ENCODE peak calls at places on chromosomes 6 and 20, in six cellular contexts. I is GM23338; U is CD8-positive, alpha-beta T cell; K is CD4-positive, alpha-beta memory T cell; A is suprapubic skin; O is GM12878. F is an unnamed sample.
A peak's percentile ranks its signal among the peaks of the same experiment; 100 is the strongest.

GRCh38 chr6:166313255-166314070 is 5.3 kb upstream of the PRR18 start:
- DNase-seq in A (no peak), U (peak; percentile 29), I (peak; percentile 77), O (peak; percentile 44), K (peak; percentile 55), F (no peak)

GRCh38 chr6:163661271-163661671 is 246.8 kb downstream of the QKI start:
- DNase-seq in O (peak; percentile 38), I (no peak), U (no peak), A (no peak), K (no peak), F (no peak)

GRCh38 chr6:157604816-157605215 is 218.2 kb upstream of the SNX9 start:
- DNase-seq in U (no peak), O (no peak), I (no peak), K (no peak), A (no peak), F (no peak)

GRCh38 chr6:125511809-125512341 is 210.1 kb upstream of the HDDC2 start:
- DNase-seq in K (no peak), I (no peak), U (no peak), A (no peak), O (no peak), F (no peak)

GRCh38 chr6:140623498-140623897 is 1249.0 kb upstream of the CITED2 start:
- DNase-seq in O (no peak), K (no peak), A (no peak), U (no peak), I (no peak), F (no peak)

GRCh38 chr20:59994697-59995122 is 36.5 kb downstream of the CDH26 start:
- DNase-seq in O (no peak), U (no peak), A (no peak), I (peak; percentile 93), K (no peak), F (peak; percentile 99)

GRCh38 chr6:16619017-16619416 is 142.2 kb downstream of the ATXN1 start:
- DNase-seq in I (no peak), K (no peak), O (no peak), A (no peak), U (no peak), F (no peak)

GRCh38 chr20:43658068-43658722 is 8.7 kb upstream of the MYBL2 start:
- DNase-seq in K (no peak), A (peak; percentile 63), U (no peak), O (no peak), I (peak; percentile 55), F (no peak)

GRCh38 chr6:114135348-114136002 is 164.5 kb upstream of the HDAC2 start:
- DNase-seq in K (no peak), O (no peak), I (no peak), A (no peak), U (no peak), F (no peak)

GRCh38 chr6:3138341-3138740 is 19.0 kb downstream of the TUBB2A start:
- DNase-seq in U (no peak), K (no peak), A (no peak), O (no peak), I (no peak), F (no peak)

GRCh38 chr6:7086488-7086887 is 21.3 kb upstream of the RREB1 start:
- DNase-seq in O (peak; percentile 66), A (no peak), I (no peak), U (peak; percentile 31), K (peak; percentile 48), F (no peak)

GRCh38 chr6:158207452-158207788 is 39.3 kb downstream of the GTF2H5 start:
- DNase-seq in I (no peak), O (peak; percentile 82), A (no peak), K (no peak), U (no peak), F (no peak)

GRCh38 chr6:42783177-42783875 is 1.5 kb downstream of the BICRAL start:
- DNase-seq in K (peak; percentile 87), U (peak; percentile 77), O (no peak), I (peak; percentile 73), A (peak; percentile 92), F (peak; percentile 57)

GRCh38 chr6:106102034-106102433 is 15.9 kb downstream of the PRDM1 start:
- DNase-seq in I (no peak), A (no peak), U (no peak), O (peak; percentile 93), K (no peak), F (no peak)

DNA sequence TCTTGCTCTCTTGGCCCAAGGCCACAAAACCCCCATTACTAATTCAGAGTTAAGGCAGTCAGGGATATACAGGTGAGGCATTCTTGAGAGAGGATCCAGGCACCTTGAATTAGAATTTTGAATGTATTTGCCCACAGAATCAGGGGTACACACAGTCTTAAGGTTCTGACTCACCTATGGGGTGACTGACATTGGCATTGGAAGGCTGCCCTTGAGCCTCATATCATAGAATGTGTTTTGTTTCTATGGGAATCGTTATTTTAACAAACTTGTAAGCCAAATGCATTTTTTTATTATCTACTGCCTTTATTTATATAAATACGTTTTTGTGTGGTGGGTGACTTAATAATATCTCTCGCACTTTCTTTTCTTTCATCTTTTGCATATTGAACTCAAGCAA is 218.6 kb upstream of the CITED2 start:
- DNase-seq in I (no peak), A (no peak), O (no peak), K (no peak), U (no peak), F (no peak)
- H3K4me1 ChIP-seq in I (peaks cover 8% of the 10 kb centered on the region), A (peaks cover 23% of the 10 kb centered on the region), O (no peaks in the 10 kb centered on the region), K (peaks cover 8% of the 10 kb centered on the region), U (no peaks in the 10 kb centered on the region), F (peaks cover 10% of the 10 kb centered on the region)

GRCh38 chr6:90295854-90296345 is 743 bp downstream of the BACH2 start:
- DNase-seq in K (peak; percentile 77), I (peak; percentile 69), A (peak; percentile 82), O (no peak), U (peak; percentile 68), F (peak; percentile 73)

GRCh38 chr6:90296346-90297123 is at the start of gene BACH2:
- DNase-seq in U (peak; percentile 96), K (peak; percentile 92), I (peak; percentile 97), O (no peak), A (peak; percentile 92), F (peak; percentile 91)

GRCh38 chr6:90294008-90294511 is 2.6 kb downstream of the BACH2 start:
- DNase-seq in I (no peak), A (no peak), O (no peak), K (no peak), U (no peak), F (no peak)

GRCh38 chr6:90294614-90294988 is 2.0 kb downstream of the BACH2 start:
- DNase-seq in K (peak; percentile 53), O (no peak), A (no peak), U (peak; percentile 55), I (peak; percentile 51), F (no peak)

DNA sequence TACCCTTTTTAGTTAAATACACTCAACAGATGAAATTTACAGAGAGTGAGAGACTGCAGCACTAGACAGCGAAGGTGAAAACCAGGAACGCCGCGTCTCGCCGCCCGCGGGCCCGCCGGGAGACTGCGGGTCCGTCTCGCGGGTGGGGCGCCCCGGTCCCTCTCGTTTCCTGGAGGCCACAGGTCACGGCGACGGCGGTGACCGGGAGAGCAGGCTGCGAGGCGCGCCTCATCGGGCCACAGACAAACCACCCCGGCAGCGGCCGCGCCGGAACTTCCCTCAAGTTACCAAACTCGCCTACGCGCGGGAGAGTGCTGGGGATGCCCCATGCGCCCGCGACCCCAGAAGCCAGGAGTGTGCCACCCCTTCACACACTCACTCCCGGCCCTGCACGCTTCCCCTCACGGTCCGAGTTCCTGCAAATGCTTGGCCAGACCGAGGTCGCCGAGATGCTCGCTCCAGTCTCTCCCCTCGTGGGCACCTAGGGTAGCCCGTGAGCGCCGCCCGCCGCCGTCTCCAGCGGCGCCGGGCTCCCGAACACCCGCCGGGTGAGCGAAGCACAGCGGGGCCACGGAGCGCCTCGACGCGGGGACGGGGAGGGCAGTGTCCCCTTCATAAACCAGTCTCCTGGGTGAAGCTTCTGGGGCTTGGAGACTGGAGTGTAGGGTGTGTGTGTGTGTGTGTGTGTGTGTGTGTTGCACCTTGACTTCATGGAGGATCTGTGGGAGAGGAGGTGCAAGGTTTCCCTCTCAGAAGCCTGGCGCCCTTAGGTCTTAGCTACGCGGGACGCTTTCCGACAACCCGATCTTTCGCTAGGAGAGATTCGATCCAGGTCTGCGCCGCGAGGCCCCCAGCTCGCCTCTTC is 1.4 kb downstream of the BACH2 start:
- DNase-seq in U (peak; percentile 65), I (peak; percentile 48), O (no peak), K (peak; percentile 64), A (no peak), F (peak; percentile 57)
- H3K27ac ChIP-seq in U (peak overlapping the region; percentile 88), I (no peak overlapping the region), O (no peak overlapping the region), K (peak overlapping the region; percentile 65), A (peak overlapping the region; percentile 92), F (peak overlapping the region; percentile 44)

GRCh38 chr6:150185697-150186096 is 42.9 kb downstream of the PPP1R14C start:
- DNase-seq in A (no peak), I (no peak), O (no peak), U (no peak), K (no peak), F (no peak)

GRCh38 chr6:150183966-150184365 is 41.1 kb downstream of the PPP1R14C start:
- DNase-seq in O (no peak), K (no peak), I (no peak), U (no peak), A (no peak), F (no peak)

GRCh38 chr6:150184850-150185480 is 42.1 kb downstream of the PPP1R14C start:
- DNase-seq in O (peak; percentile 13), I (no peak), K (no peak), U (no peak), A (no peak), F (no peak)

GRCh38 chr6:150189176-150189575 is 46.3 kb downstream of the PPP1R14C start:
- DNase-seq in U (no peak), I (peak; percentile 33), O (no peak), A (no peak), K (no peak), F (no peak)

GRCh38 chr6:150186129-150186898 is 43.5 kb downstream of the PPP1R14C start:
- DNase-seq in I (no peak), O (no peak), A (no peak), K (no peak), U (no peak), F (no peak)
- H3K36me3 ChIP-seq in I (no peaks in the 10 kb centered on the region), O (no peaks in the 10 kb centered on the region), A (no peaks in the 10 kb centered on the region), K (no peaks in the 10 kb centered on the region), U (no peaks in the 10 kb centered on the region), F (no peaks in the 10 kb centered on the region)

DNA sequence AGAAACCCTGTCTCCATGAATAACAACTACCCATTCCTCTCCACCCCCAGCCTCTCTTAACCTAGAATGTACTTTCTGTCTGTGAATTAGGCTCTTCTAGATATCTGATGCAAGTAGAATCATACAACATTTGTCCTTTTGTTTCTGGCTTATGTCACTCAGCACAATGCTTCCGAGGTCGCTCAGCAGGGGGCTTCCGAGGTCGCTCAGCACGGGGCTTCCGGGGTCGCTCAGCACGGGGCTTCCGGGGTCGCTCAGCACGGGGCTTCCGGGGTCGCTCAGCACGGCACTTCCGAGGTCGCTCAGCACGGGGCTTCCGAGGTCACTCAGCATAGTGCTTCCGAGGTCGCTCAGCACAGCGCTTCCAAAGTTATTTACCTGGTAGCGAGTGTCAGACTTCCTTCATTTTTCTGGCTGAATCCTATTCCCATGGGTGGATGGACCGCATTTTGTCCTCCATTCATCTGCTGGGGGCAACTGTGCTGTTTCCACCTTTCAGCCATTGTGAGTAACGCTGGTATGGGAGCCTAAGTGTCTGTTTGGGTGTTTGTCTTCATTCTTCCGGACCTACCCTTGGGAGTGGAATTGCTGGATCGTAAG is 31.0 kb upstream of the BHLHE23 start:
- DNase-seq in U (no peak), K (no peak), I (peak; percentile 24), O (no peak), A (no peak), F (peak; percentile 49)
- H3K4me1 ChIP-seq in U (peaks cover 7% of the 10 kb centered on the region), K (peaks cover 7% of the 10 kb centered on the region), I (peaks cover 33% of the 10 kb centered on the region), O (peaks cover 5% of the 10 kb centered on the region), A (peaks cover 6% of the 10 kb centered on the region), F (no peaks in the 10 kb centered on the region)

F was measured in RWPE2.